ENCODE peak calls at places on chromosomes 6 and 20, in five cellular contexts. G is GM12878, L is IMR-90, N is HepG2, J is K562. V is an unnamed sample.

GRCh38 chr6:115137910-115138309 is 795.1 kb upstream of the HS3ST5 start:
- DNase-seq in G (no peak), L (no peak), N (no peak), J (no peak), V (no peak)

GRCh38 chr6:35297541-35298481 is at the start of gene DEF6:
- DNase-seq in G (peak; percentile 72), L (peak; percentile 82), N (peak; percentile 88), J (peak; percentile 94), V (peak; percentile 49)

GRCh38 chr20:59030911-59031310 is 1.2 kb downstream of the ATP5F1E start:
- DNase-seq in G (no peak), L (no peak), N (no peak), J (no peak), V (no peak)

GRCh38 chr6:81933648-81934047 is 181.2 kb upstream of the TENT5A start:
- DNase-seq in G (no peak), L (peak; percentile 58), N (peak; percentile 32), J (no peak), V (no peak)

GRCh38 chr6:43963877-43964658 is 163.2 kb downstream of the MRPL14 start:
- DNase-seq in G (no peak), L (no peak), N (no peak), J (no peak), V (no peak)

GRCh38 chr20:57435498-57436222 is 44.5 kb downstream of the RBM38 start:
- DNase-seq in G (no peak), L (no peak), N (peak; percentile 99), J (peak; percentile 60), V (no peak)

GRCh38 chr6:156862711-156863110 is 85.5 kb downstream of the ARID1B start:
- DNase-seq in G (no peak), L (no peak), N (no peak), J (no peak), V (no peak)

GRCh38 chr6:148963738-148964137 is 216.9 kb downstream of the UST start:
- DNase-seq in G (no peak), L (no peak), N (no peak), J (no peak), V (no peak)

GRCh38 chr20:25017257-25017803 is 24.8 kb upstream of the APMAP start:
- DNase-seq in G (no peak), L (no peak), N (peak; percentile 64), J (no peak), V (no peak)

GRCh38 chr20:641516-641913 is 11.5 kb downstream of the SRXN1 start:
- DNase-seq in G (no peak), L (no peak), N (peak; percentile 85), J (peak; percentile 73), V (peak; percentile 88)

GRCh38 chr20:41047975-41048305 is 19.3 kb downstream of the TOP1 start:
- DNase-seq in G (no peak), L (no peak), N (no peak), J (no peak), V (no peak)

GRCh38 chr6:149965191-149966020 is 1.7 kb downstream of the ULBP1 start:
- DNase-seq in G (no peak), L (no peak), N (no peak), J (no peak), V (peak; percentile 54)

GRCh38 chr6:106373502-106374239 is 13.2 kb downstream of the CRYBG1 start:
- DNase-seq in G (no peak), L (no peak), N (no peak), J (no peak), V (no peak)

GRCh38 chr6:37624606-37625574 is 72.8 kb downstream of the MDGA1 start:
- DNase-seq in G (no peak), L (no peak), N (no peak), J (peak; percentile 60), V (peak; percentile 91)

GRCh38 chr6:74757788-74758187 is 448.1 kb downstream of the COL12A1 start:
- DNase-seq in G (no peak), L (no peak), N (no peak), J (no peak), V (no peak)

GRCh38 chr6:50815436-50816114 is 3.1 kb upstream of the TFAP2B start:
- DNase-seq in G (no peak), L (peak; percentile 14), N (no peak), J (peak; percentile 52), V (no peak)

GRCh38 chr6:30962716-30963115 is 20.8 kb upstream of the MUC21 start:
- DNase-seq in G (no peak), L (no peak), N (no peak), J (no peak), V (no peak)

GRCh38 chr6:15285682-15286294 is 39.9 kb downstream of the JARID2 start:
- DNase-seq in G (no peak), L (peak; percentile 47), N (no peak), J (no peak), V (no peak)

GRCh38 chr6:84242265-84242664 is 14.8 kb upstream of the CEP162 start:
- DNase-seq in G (no peak), L (no peak), N (no peak), J (no peak), V (no peak)

GRCh38 chr6:26065952-26066380 is 21.3 kb upstream of the HFE start:
- DNase-seq in G (peak; percentile 73), L (peak; percentile 82), N (peak; percentile 96), J (peak; percentile 80), V (peak; percentile 66)

GRCh38 chr20:19936801-19937583 is 80.2 kb upstream of the NAA20 start:
- DNase-seq in G (no peak), L (no peak), N (no peak), J (no peak), V (no peak)

GRCh38 chr6:159693894-159694545 is 979 bp upstream of the SOD2 start:
- DNase-seq in G (no peak), L (peak; percentile 36), N (peak; percentile 73), J (peak; percentile 35), V (no peak)

GRCh38 chr20:13930246-13930645 is 60.2 kb downstream of the SEL1L2 start:
- DNase-seq in G (no peak), L (no peak), N (no peak), J (no peak), V (no peak)

GRCh38 chr6:50925548-50925947 is 106.9 kb downstream of the TFAP2B start:
- DNase-seq in G (no peak), L (no peak), N (no peak), J (no peak), V (no peak)

GRCh38 chr20:4912380-4913142 is 88.7 kb downstream of the SLC23A2 start:
- DNase-seq in G (no peak), L (no peak), N (no peak), J (no peak), V (no peak)

GRCh38 chr6:47672816-47673215 is 25.6 kb upstream of the ADGRF4 start:
- DNase-seq in G (no peak), L (no peak), N (no peak), J (no peak), V (no peak)

GRCh38 chr6:90860822-90861601 is 274.1 kb upstream of the MAP3K7 start:
- DNase-seq in G (no peak), L (peak; percentile 15), N (peak; percentile 1), J (no peak), V (no peak)

GRCh38 chr6:89257346-89257745 is 40.2 kb upstream of the GABRR1 start:
- DNase-seq in G (no peak), L (no peak), N (no peak), J (no peak), V (no peak)

GRCh38 chr6:89252902-89253301 is 35.7 kb upstream of the GABRR1 start:
- DNase-seq in G (no peak), L (no peak), N (no peak), J (no peak), V (no peak)

GRCh38 chr6:89255417-89255816 is 38.3 kb upstream of the GABRR1 start:
- DNase-seq in G (no peak), L (no peak), N (no peak), J (no peak), V (no peak)

GRCh38 chr6:89251976-89252375 is 34.8 kb upstream of the GABRR1 start:
- DNase-seq in G (no peak), L (no peak), N (no peak), J (no peak), V (no peak)

GRCh38 chr6:89254569-89254968 is 37.4 kb upstream of the GABRR1 start:
- DNase-seq in G (no peak), L (no peak), N (no peak), J (no peak), V (no peak)
- H2AFZ ChIP-seq in G (no peak overlapping the region), L (no peak overlapping the region), N (no peak overlapping the region), J (no peak overlapping the region), V (no peak overlapping the region)

GRCh38 chr6:142088858-142089216 is 43.9 kb upstream of the GJE1 start:
- DNase-seq in G (no peak), L (peak; percentile 58), N (no peak), J (no peak), V (peak; percentile 2)

DNA sequence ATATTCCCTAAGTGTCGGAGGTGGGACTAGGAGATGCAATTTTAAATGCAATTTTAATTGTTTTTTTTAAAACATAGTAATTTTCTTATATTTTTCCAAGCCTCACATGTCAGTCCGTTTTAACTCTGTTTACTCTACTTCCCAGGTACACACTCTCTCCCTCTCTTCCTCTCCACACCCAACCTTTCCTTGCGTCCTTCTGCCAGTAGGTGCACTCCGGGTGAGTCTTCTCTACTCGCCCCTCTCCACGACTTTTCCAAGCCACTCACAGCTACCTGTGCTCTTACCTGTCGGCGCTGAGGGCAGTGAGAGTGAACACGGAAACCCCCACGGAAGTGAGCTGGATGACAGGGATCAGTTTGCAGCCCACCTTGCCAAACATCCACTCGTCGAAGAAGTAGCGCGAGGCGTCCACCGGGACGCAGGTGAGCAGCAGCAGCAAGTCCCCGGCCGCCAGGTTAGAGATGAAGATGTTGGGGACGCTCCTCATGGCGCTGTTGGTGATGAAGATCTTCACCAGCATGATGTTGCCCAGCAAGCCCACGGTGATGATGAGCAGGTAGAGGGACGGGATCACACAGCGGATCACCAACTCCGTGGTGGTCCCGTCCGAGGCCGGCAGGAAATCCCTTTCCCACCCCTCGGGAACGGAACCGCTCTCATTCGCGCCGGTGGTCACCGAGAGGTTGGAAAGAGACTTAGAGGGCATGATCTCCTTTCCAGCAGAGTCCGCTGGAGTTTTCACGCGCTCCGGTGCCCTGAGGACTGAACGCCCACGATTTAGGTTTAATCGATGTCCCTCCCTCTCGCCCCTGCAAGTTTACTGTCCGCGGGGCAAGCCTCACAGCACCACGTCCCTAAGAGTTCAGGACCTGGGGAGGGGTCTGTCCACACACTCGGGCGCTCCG is 44.5 kb upstream of the GJE1 start:
- DNase-seq in G (no peak), L (no peak), N (no peak), J (no peak), V (no peak)
- TF ChIP-seq MXI1 in G (no peak), L (no peak), N (no peak), J (no peak), V (no peak)

GRCh38 chr6:139230421-139230840 is 61.4 kb downstream of the TXLNB start:
- DNase-seq in G (no peak), L (peak; percentile 46), N (no peak), J (no peak), V (no peak)
- H2AFZ ChIP-seq in G (no peak overlapping the region), L (no peak overlapping the region), N (no peak overlapping the region), J (no peak overlapping the region), V (no peak overlapping the region)

DNA sequence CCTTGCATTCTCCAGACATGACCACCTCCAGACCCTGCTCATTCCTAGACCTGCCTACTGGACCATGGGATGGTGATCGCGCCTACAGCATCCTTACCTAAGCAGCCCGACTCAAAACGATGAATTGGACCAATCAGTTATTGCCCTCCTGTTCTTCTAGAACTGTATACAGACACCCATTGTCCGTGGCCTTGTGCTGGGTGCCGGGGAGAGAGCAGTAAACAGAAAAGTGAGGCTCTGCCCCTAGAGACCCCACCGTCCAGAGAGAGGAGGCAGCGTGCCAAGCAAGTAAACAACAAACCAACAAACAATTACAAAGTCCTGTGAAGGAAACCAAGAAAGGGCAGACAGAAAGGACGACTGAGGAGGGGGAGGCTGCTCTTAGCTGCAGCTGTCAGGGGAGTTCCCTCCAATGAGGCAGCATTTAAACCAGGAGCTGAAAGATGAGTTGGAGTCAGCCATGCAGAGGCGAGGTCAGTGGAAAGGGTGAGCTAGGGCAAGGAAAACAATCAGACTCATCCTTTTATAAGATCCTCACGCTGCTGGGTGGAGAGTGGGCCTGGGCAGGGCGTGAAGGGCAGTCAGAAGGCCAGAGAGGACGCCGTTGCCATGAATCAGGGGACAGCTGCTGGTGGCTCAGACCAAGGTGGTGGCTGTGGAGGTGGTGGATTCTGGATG is 37.6 kb upstream of the BLCAP start:
- DNase-seq in G (no peak), L (no peak), N (no peak), J (no peak), V (no peak)
- TF ChIP-seq MXI1 in G (no peak), L (no peak), N (no peak), J (no peak), V (no peak)